ENCODE peak calls at places on chromosome 12, in five cellular contexts. E, T, C, W and L are unnamed samples.

GRCh38 chr12:106195638-106196037 is 52.2 kb downstream of the CKAP4 start:
- DNase-seq in E (no peak), T (peak; percentile 8), C (no peak), W (peak; percentile 89), L (no peak)

GRCh38 chr12:105945935-105946334 is 192.8 kb downstream of the NUAK1 start:
- DNase-seq in E (no peak), T (no peak), C (no peak), W (no peak), L (no peak)

GRCh38 chr12:14827043-14827442 is 13.1 kb upstream of the SMCO3 start:
- DNase-seq in E (no peak), T (no peak), C (no peak), W (no peak), L (no peak)

GRCh38 chr12:107091989-107092641 is 1.2 kb downstream of the CRY1 start:
- DNase-seq in E (peak; percentile 85), T (no peak), C (peak; percentile 11), W (peak; percentile 92), L (peak; percentile 85)

GRCh38 chr12:71128191-71128590 is 29.6 kb downstream of the TSPAN8 start:
- DNase-seq in E (peak; percentile 6), T (no peak), C (no peak), W (no peak), L (no peak)

GRCh38 chr12:130421896-130422295 is 84.2 kb downstream of the PIWIL1 start:
- DNase-seq in E (no peak), T (no peak), C (no peak), W (no peak), L (no peak)

GRCh38 chr12:121812320-121812871 is 8.6 kb downstream of the SETD1B start:
- DNase-seq in E (peak; percentile 88), T (peak; percentile 16), C (no peak), W (no peak), L (peak; percentile 62)

GRCh38 chr12:123671876-123672275 is 963 bp downstream of the TCTN2 start:
- DNase-seq in E (peak; percentile 5), T (no peak), C (no peak), W (no peak), L (no peak)

GRCh38 chr12:71441350-71441748 is 1.8 kb downstream of the LGR5 start:
- DNase-seq in E (no peak), T (no peak), C (no peak), W (no peak), L (no peak)

GRCh38 chr12:102669056-102669455 is 188.7 kb upstream of the IGF1 start:
- DNase-seq in E (no peak), T (no peak), C (no peak), W (no peak), L (no peak)

GRCh38 chr12:26939192-26939832 is 1.0 kb downstream of the FGFR1OP2 start:
- DNase-seq in E (no peak), T (no peak), C (no peak), W (no peak), L (no peak)

GRCh38 chr12:13024151-13024946 is 19.8 kb upstream of the FAM234B start:
- DNase-seq in E (peak; percentile 18), T (no peak), C (no peak), W (no peak), L (no peak)